ENCODE peak calls at places on chromosome 9, in six cellular contexts. J is NCI-H1092; Y is kidney tubule cell; B is stimulated activated naive CD8-positive, alpha-beta T cell treated with anti-CD3 and anti-CD28 coated beads, Interleukin-15, amount 100 ng/mL, for 72 hours; Q is kidney; F is lung microvascular endothelial cell. M is an unnamed sample.

GRCh38 chr9:83956288-83957028 is 23.6 kb downstream of the HNRNPK start:
- DNase-seq in J (peak), Y (peak), B (peak), Q (peak), F (peak), M (no peak)

GRCh38 chr9:125261501-125262216 is at the start of gene GAPVD1:
- DNase-seq in J (peak), Y (peak), B (peak), Q (peak), F (peak), M (peak)

GRCh38 chr9:21597284-21597683 is 115.2 kb upstream of the IFNE start:
- DNase-seq in J (no peak), Y (no peak), B (no peak), Q (no peak), F (no peak), M (no peak)

GRCh38 chr9:112726428-112726827 is 8.5 kb upstream of the INIP start:
- DNase-seq in J (no peak), Y (no peak), B (no peak), Q (no peak), F (no peak), M (no peak)

GRCh38 chr9:136482046-136482792 is 621 bp downstream of the SEC16A start:
- DNase-seq in J (no peak), Y (peak), B (no peak), Q (no peak), F (peak), M (peak)

GRCh38 chr9:87212563-87213154 is 265.4 kb upstream of the GAS1 start:
- DNase-seq in J (no peak), Y (peak), B (no peak), Q (no peak), F (peak), M (no peak)

GRCh38 chr9:96116275-96117051 is 185.5 kb downstream of the HSD17B3 start:
- DNase-seq in J (no peak), Y (peak), B (no peak), Q (no peak), F (no peak), M (no peak)

GRCh38 chr9:129676970-129677369 is 11.5 kb downstream of the PRRX2 start:
- DNase-seq in J (no peak), Y (no peak), B (no peak), Q (no peak), F (no peak), M (no peak)

GRCh38 chr9:130208600-130209347 is 36.6 kb downstream of the NCS1 start:
- DNase-seq in J (no peak), Y (no peak), B (no peak), Q (no peak), F (peak), M (no peak)

GRCh38 chr9:115686069-115686468 is 467.5 kb upstream of the PAPPA start:
- DNase-seq in J (no peak), Y (no peak), B (no peak), Q (no peak), F (no peak), M (no peak)

GRCh38 chr9:136146126-136147037 is 27.7 kb upstream of the TMEM250 start:
- DNase-seq in J (no peak), Y (no peak), B (no peak), Q (no peak), F (no peak), M (no peak)

GRCh38 chr9:136857606-136858412 is 5.7 kb downstream of the MAMDC4 start:
- DNase-seq in J (no peak), Y (no peak), B (no peak), Q (peak), F (no peak), M (no peak)

GRCh38 chr9:86324308-86324707 is 29.9 kb downstream of the TUT7 start:
- DNase-seq in J (no peak), Y (no peak), B (no peak), Q (no peak), F (no peak), M (no peak)

GRCh38 chr9:111925017-111925770 is 28.6 kb downstream of the UGCG start:
- DNase-seq in J (no peak), Y (no peak), B (no peak), Q (no peak), F (no peak), M (no peak)

GRCh38 chr9:107046692-107047091 is 183.7 kb downstream of the ZNF462 start:
- DNase-seq in J (no peak), Y (no peak), B (no peak), Q (no peak), F (no peak), M (no peak)

GRCh38 chr9:104993291-104993963 is 65.5 kb upstream of the ABCA1 start:
- DNase-seq in J (no peak), Y (peak), B (no peak), Q (peak), F (peak), M (no peak)

GRCh38 chr9:37386988-37387387 is 35.5 kb upstream of the GRHPR start:
- DNase-seq in J (no peak), Y (no peak), B (no peak), Q (no peak), F (no peak), M (no peak)

GRCh38 chr9:124755061-124755460 is 16.1 kb downstream of the NR6A1 start:
- DNase-seq in J (no peak), Y (no peak), B (no peak), Q (no peak), F (no peak), M (no peak)

GRCh38 chr9:5013379-5013778 is 28.3 kb downstream of the JAK2 start:
- DNase-seq in J (no peak), Y (no peak), B (no peak), Q (no peak), F (peak), M (no peak)

GRCh38 chr9:124497441-124497840 is 9.8 kb downstream of the NR5A1 start:
- DNase-seq in J (no peak), Y (no peak), B (no peak), Q (peak), F (no peak), M (no peak)

GRCh38 chr9:127731938-127732337 is 3.2 kb downstream of the TOR2A start:
- DNase-seq in J (no peak), Y (no peak), B (no peak), Q (no peak), F (no peak), M (no peak)

GRCh38 chr9:2493106-2493505 is 128.5 kb upstream of the VLDLR start:
- DNase-seq in J (no peak), Y (peak), B (no peak), Q (no peak), F (no peak), M (no peak)

GRCh38 chr9:83062653-83063527 is at the start of gene RASEF:
- DNase-seq in J (peak), Y (peak), B (no peak), Q (peak), F (peak), M (peak)

GRCh38 chr9:122498883-122499288 is 11.7 kb upstream of the OR1J2 start:
- DNase-seq in J (peak), Y (peak), B (peak), Q (no peak), F (peak), M (no peak)

GRCh38 chr9:84315278-84315877 is 25.2 kb downstream of the SLC28A3 start:
- DNase-seq in J (peak), Y (peak), B (peak), Q (no peak), F (peak), M (no peak)

GRCh38 chr9:11199335-11199734 is 586.5 kb upstream of the PTPRD start:
- DNase-seq in J (no peak), Y (no peak), B (no peak), Q (no peak), F (no peak), M (no peak)

GRCh38 chr9:138117101-138117750 is 239.6 kb downstream of the CACNA1B start:
- DNase-seq in J (no peak), Y (no peak), B (no peak), Q (peak), F (no peak), M (no peak)

GRCh38 chr9:137114220-137114612 is 317 bp downstream of the DPP7 start:
- DNase-seq in J (no peak), Y (peak), B (no peak), Q (no peak), F (no peak), M (no peak)

GRCh38 chr9:129416831-129417604 is 203.9 kb downstream of the C9orf50 start:
- DNase-seq in J (no peak), Y (peak), B (no peak), Q (no peak), F (no peak), M (no peak)

GRCh38 chr9:133258061-133259015 is 16.7 kb downstream of the ABO start:
- DNase-seq in J (no peak), Y (peak), B (no peak), Q (peak), F (peak), M (no peak)

GRCh38 chr9:131476777-131477345 is 25.9 kb upstream of the POMT1 start:
- DNase-seq in J (no peak), Y (no peak), B (no peak), Q (peak), F (no peak), M (peak)

GRCh38 chr9:35489313-35490154 is at the start of gene RUSC2:
- DNase-seq in J (peak), Y (peak), B (peak), Q (peak), F (peak), M (peak)

GRCh38 chr9:91555132-91555531 is 131.5 kb upstream of the NFIL3 start:
- DNase-seq in J (no peak), Y (no peak), B (no peak), Q (no peak), F (no peak), M (no peak)

GRCh38 chr9:37788328-37788727 is 3.5 kb upstream of the EXOSC3 start:
- DNase-seq in J (no peak), Y (no peak), B (no peak), Q (no peak), F (no peak), M (no peak)

GRCh38 chr9:12604154-12604825 is 88.9 kb upstream of the TYRP1 start:
- DNase-seq in J (no peak), Y (peak), B (no peak), Q (no peak), F (no peak), M (no peak)

GRCh38 chr9:113454914-113455761 is 8.4 kb upstream of the RGS3 start:
- DNase-seq in J (no peak), Y (peak), B (no peak), Q (no peak), F (peak), M (no peak)

GRCh38 chr9:78026416-78026815 is 5.2 kb downstream of the GNAQ start:
- DNase-seq in J (no peak), Y (no peak), B (no peak), Q (no peak), F (no peak), M (no peak)

GRCh38 chr9:69078581-69078980 is 43.0 kb downstream of the FXN start:
- DNase-seq in J (no peak), Y (no peak), B (no peak), Q (no peak), F (peak), M (no peak)